ENCODE peak calls at places on chromosome 10, in seven cellular contexts. One of them, this sample, is unnamed.

GRCh38 chr10:33333260-33334169 is 952 bp downstream of the NRP1 start:
- DNase-seq in hippocampal formation: no peak
- DNase-seq in NCI-H1105 treated with DMSO at 0.1 percent for 48 hours: peak
- DNase-seq in NCI-H1417: peak
- DNase-seq in naive thymus-derived CD8-positive, alpha-beta T cell: no peak
- DNase-seq in lung microvascular endothelial cell: peak
- DNase-seq in lower lobe of right lung: no peak
- DNase-seq in this sample: no peak

GRCh38 chr10:58178811-58179210 is 88.9 kb downstream of the IPMK start:
- DNase-seq in hippocampal formation: no peak
- DNase-seq in NCI-H1105 treated with DMSO at 0.1 percent for 48 hours: no peak
- DNase-seq in NCI-H1417: no peak
- DNase-seq in naive thymus-derived CD8-positive, alpha-beta T cell: no peak
- DNase-seq in lung microvascular endothelial cell: no peak
- DNase-seq in lower lobe of right lung: no peak
- DNase-seq in this sample: no peak

GRCh38 chr10:28822719-28823464 is 145.6 kb downstream of the BAMBI start:
- DNase-seq in hippocampal formation: no peak
- DNase-seq in NCI-H1105 treated with DMSO at 0.1 percent for 48 hours: no peak
- DNase-seq in NCI-H1417: no peak
- DNase-seq in naive thymus-derived CD8-positive, alpha-beta T cell: no peak
- DNase-seq in lung microvascular endothelial cell: no peak
- DNase-seq in lower lobe of right lung: no peak
- DNase-seq in this sample: no peak

GRCh38 chr10:60446855-60447254 is 57.2 kb upstream of the ANK3 start:
- DNase-seq in hippocampal formation: no peak
- DNase-seq in NCI-H1105 treated with DMSO at 0.1 percent for 48 hours: no peak
- DNase-seq in NCI-H1417: no peak
- DNase-seq in naive thymus-derived CD8-positive, alpha-beta T cell: no peak
- DNase-seq in lung microvascular endothelial cell: peak
- DNase-seq in lower lobe of right lung: peak
- DNase-seq in this sample: no peak

GRCh38 chr10:34507217-34507616 is 307.9 kb downstream of the PARD3 start:
- DNase-seq in hippocampal formation: no peak
- DNase-seq in NCI-H1105 treated with DMSO at 0.1 percent for 48 hours: peak
- DNase-seq in NCI-H1417: peak
- DNase-seq in naive thymus-derived CD8-positive, alpha-beta T cell: no peak
- DNase-seq in lung microvascular endothelial cell: peak
- DNase-seq in lower lobe of right lung: no peak
- DNase-seq in this sample: no peak

GRCh38 chr10:10533417-10533816 is 484.3 kb upstream of the CELF2 start:
- DNase-seq in hippocampal formation: no peak
- DNase-seq in NCI-H1105 treated with DMSO at 0.1 percent for 48 hours: no peak
- DNase-seq in NCI-H1417: no peak
- DNase-seq in naive thymus-derived CD8-positive, alpha-beta T cell: no peak
- DNase-seq in lung microvascular endothelial cell: no peak
- DNase-seq in lower lobe of right lung: no peak
- DNase-seq in this sample: no peak

GRCh38 chr10:114276671-114277070 is 37.6 kb downstream of the VWA2 start:
- DNase-seq in hippocampal formation: no peak
- DNase-seq in NCI-H1105 treated with DMSO at 0.1 percent for 48 hours: no peak
- DNase-seq in NCI-H1417: no peak
- DNase-seq in naive thymus-derived CD8-positive, alpha-beta T cell: no peak
- DNase-seq in lung microvascular endothelial cell: no peak
- DNase-seq in lower lobe of right lung: no peak
- DNase-seq in this sample: no peak

GRCh38 chr10:47261121-47261520 is 38.9 kb upstream of the GDF10 start:
- DNase-seq in hippocampal formation: no peak
- DNase-seq in NCI-H1105 treated with DMSO at 0.1 percent for 48 hours: no peak
- DNase-seq in NCI-H1417: no peak
- DNase-seq in naive thymus-derived CD8-positive, alpha-beta T cell: no peak
- DNase-seq in lung microvascular endothelial cell: no peak
- DNase-seq in lower lobe of right lung: no peak
- DNase-seq in this sample: no peak

GRCh38 chr10:79058899-79059771 is 9.6 kb upstream of the ZMIZ1 start:
- DNase-seq in hippocampal formation: no peak
- DNase-seq in NCI-H1105 treated with DMSO at 0.1 percent for 48 hours: no peak
- DNase-seq in NCI-H1417: no peak
- DNase-seq in naive thymus-derived CD8-positive, alpha-beta T cell: no peak
- DNase-seq in lung microvascular endothelial cell: no peak
- DNase-seq in lower lobe of right lung: peak
- DNase-seq in this sample: no peak

GRCh38 chr10:124315599-124316270 is 103.0 kb downstream of the OAT start:
- DNase-seq in hippocampal formation: no peak
- DNase-seq in NCI-H1105 treated with DMSO at 0.1 percent for 48 hours: no peak
- DNase-seq in NCI-H1417: no peak
- DNase-seq in naive thymus-derived CD8-positive, alpha-beta T cell: no peak
- DNase-seq in lung microvascular endothelial cell: no peak
- DNase-seq in lower lobe of right lung: no peak
- DNase-seq in this sample: no peak

GRCh38 chr10:99539820-99540219 is 7.1 kb downstream of the NKX2-3 start:
- DNase-seq in hippocampal formation: no peak
- DNase-seq in NCI-H1105 treated with DMSO at 0.1 percent for 48 hours: no peak
- DNase-seq in NCI-H1417: no peak
- DNase-seq in naive thymus-derived CD8-positive, alpha-beta T cell: no peak
- DNase-seq in lung microvascular endothelial cell: no peak
- DNase-seq in lower lobe of right lung: no peak
- DNase-seq in this sample: no peak

GRCh38 chr10:88272186-88272585 is 310.9 kb downstream of the RNLS start:
- DNase-seq in hippocampal formation: no peak
- DNase-seq in NCI-H1105 treated with DMSO at 0.1 percent for 48 hours: no peak
- DNase-seq in NCI-H1417: no peak
- DNase-seq in naive thymus-derived CD8-positive, alpha-beta T cell: no peak
- DNase-seq in lung microvascular endothelial cell: no peak
- DNase-seq in lower lobe of right lung: no peak
- DNase-seq in this sample: no peak

GRCh38 chr10:59362991-59363390 is 642 bp upstream of the FAM13C start:
- DNase-seq in hippocampal formation: peak
- DNase-seq in NCI-H1105 treated with DMSO at 0.1 percent for 48 hours: peak
- DNase-seq in NCI-H1417: peak
- DNase-seq in naive thymus-derived CD8-positive, alpha-beta T cell: no peak
- DNase-seq in lung microvascular endothelial cell: peak
- DNase-seq in lower lobe of right lung: peak
- DNase-seq in this sample: no peak

GRCh38 chr10:57992321-57993077 is 275.2 kb downstream of the IPMK start:
- DNase-seq in hippocampal formation: no peak
- DNase-seq in NCI-H1105 treated with DMSO at 0.1 percent for 48 hours: peak
- DNase-seq in NCI-H1417: no peak
- DNase-seq in naive thymus-derived CD8-positive, alpha-beta T cell: no peak
- DNase-seq in lung microvascular endothelial cell: no peak
- DNase-seq in lower lobe of right lung: no peak
- DNase-seq in this sample: no peak

GRCh38 chr10:2094171-2094570 is 356.8 kb upstream of the ADARB2 start:
- DNase-seq in hippocampal formation: no peak
- DNase-seq in NCI-H1105 treated with DMSO at 0.1 percent for 48 hours: no peak
- DNase-seq in NCI-H1417: no peak
- DNase-seq in naive thymus-derived CD8-positive, alpha-beta T cell: no peak
- DNase-seq in lung microvascular endothelial cell: no peak
- DNase-seq in lower lobe of right lung: no peak
- DNase-seq in this sample: no peak

GRCh38 chr10:23204773-23205172 is 12.7 kb downstream of the PTF1A start:
- DNase-seq in hippocampal formation: no peak
- DNase-seq in NCI-H1105 treated with DMSO at 0.1 percent for 48 hours: no peak
- DNase-seq in NCI-H1417: no peak
- DNase-seq in naive thymus-derived CD8-positive, alpha-beta T cell: no peak
- DNase-seq in lung microvascular endothelial cell: no peak
- DNase-seq in lower lobe of right lung: no peak
- DNase-seq in this sample: no peak

GRCh38 chr10:3433131-3433530 is 260.5 kb upstream of the PITRM1 start:
- DNase-seq in hippocampal formation: no peak
- DNase-seq in NCI-H1105 treated with DMSO at 0.1 percent for 48 hours: no peak
- DNase-seq in NCI-H1417: no peak
- DNase-seq in naive thymus-derived CD8-positive, alpha-beta T cell: no peak
- DNase-seq in lung microvascular endothelial cell: no peak
- DNase-seq in lower lobe of right lung: no peak
- DNase-seq in this sample: no peak

GRCh38 chr10:17412323-17412722 is 42.1 kb downstream of the ST8SIA6 start:
- DNase-seq in hippocampal formation: no peak
- DNase-seq in NCI-H1105 treated with DMSO at 0.1 percent for 48 hours: no peak
- DNase-seq in NCI-H1417: no peak
- DNase-seq in naive thymus-derived CD8-positive, alpha-beta T cell: no peak
- DNase-seq in lung microvascular endothelial cell: peak
- DNase-seq in lower lobe of right lung: no peak
- DNase-seq in this sample: no peak

GRCh38 chr10:125341611-125342010 is 181.2 kb upstream of the CTBP2 start:
- DNase-seq in hippocampal formation: no peak
- DNase-seq in NCI-H1105 treated with DMSO at 0.1 percent for 48 hours: no peak
- DNase-seq in NCI-H1417: no peak
- DNase-seq in naive thymus-derived CD8-positive, alpha-beta T cell: no peak
- DNase-seq in lung microvascular endothelial cell: no peak
- DNase-seq in lower lobe of right lung: no peak
- DNase-seq in this sample: no peak

GRCh38 chr10:89563861-89564478 is 28.6 kb upstream of the SLC16A12 start:
- DNase-seq in hippocampal formation: peak
- DNase-seq in NCI-H1105 treated with DMSO at 0.1 percent for 48 hours: peak
- DNase-seq in NCI-H1417: no peak
- DNase-seq in naive thymus-derived CD8-positive, alpha-beta T cell: no peak
- DNase-seq in lung microvascular endothelial cell: peak
- DNase-seq in lower lobe of right lung: no peak
- DNase-seq in this sample: no peak

GRCh38 chr10:100370561-100370975 is 23.5 kb downstream of the SCD start:
- DNase-seq in hippocampal formation: no peak
- DNase-seq in NCI-H1105 treated with DMSO at 0.1 percent for 48 hours: no peak
- DNase-seq in NCI-H1417: no peak
- DNase-seq in naive thymus-derived CD8-positive, alpha-beta T cell: peak
- DNase-seq in lung microvascular endothelial cell: peak
- DNase-seq in lower lobe of right lung: no peak
- DNase-seq in this sample: no peak

GRCh38 chr10:15046626-15047025 is 2.9 kb downstream of the OLAH start:
- DNase-seq in hippocampal formation: no peak
- DNase-seq in NCI-H1105 treated with DMSO at 0.1 percent for 48 hours: no peak
- DNase-seq in NCI-H1417: no peak
- DNase-seq in naive thymus-derived CD8-positive, alpha-beta T cell: no peak
- DNase-seq in lung microvascular endothelial cell: no peak
- DNase-seq in lower lobe of right lung: no peak
- DNase-seq in this sample: no peak

GRCh38 chr10:100998183-100998990 is 1.2 kb upstream of the LZTS2 start:
- DNase-seq in hippocampal formation: peak
- DNase-seq in NCI-H1105 treated with DMSO at 0.1 percent for 48 hours: peak
- DNase-seq in NCI-H1417: peak
- DNase-seq in naive thymus-derived CD8-positive, alpha-beta T cell: peak
- DNase-seq in lung microvascular endothelial cell: peak
- DNase-seq in lower lobe of right lung: peak
- DNase-seq in this sample: peak

GRCh38 chr10:97179731-97180366 is 5.9 kb downstream of the SLIT1 start:
- DNase-seq in hippocampal formation: peak
- DNase-seq in NCI-H1105 treated with DMSO at 0.1 percent for 48 hours: peak
- DNase-seq in NCI-H1417: peak
- DNase-seq in naive thymus-derived CD8-positive, alpha-beta T cell: no peak
- DNase-seq in lung microvascular endothelial cell: no peak
- DNase-seq in lower lobe of right lung: no peak
- DNase-seq in this sample: no peak

GRCh38 chr10:84329986-84330651 is 1.7 kb downstream of the CCSER2 start:
- DNase-seq in hippocampal formation: no peak
- DNase-seq in NCI-H1105 treated with DMSO at 0.1 percent for 48 hours: no peak
- DNase-seq in NCI-H1417: no peak
- DNase-seq in naive thymus-derived CD8-positive, alpha-beta T cell: no peak
- DNase-seq in lung microvascular endothelial cell: no peak
- DNase-seq in lower lobe of right lung: no peak
- DNase-seq in this sample: no peak

GRCh38 chr10:29688230-29688634 is 53.5 kb upstream of the SVIL start:
- DNase-seq in hippocampal formation: peak
- DNase-seq in NCI-H1105 treated with DMSO at 0.1 percent for 48 hours: peak
- DNase-seq in NCI-H1417: peak
- DNase-seq in naive thymus-derived CD8-positive, alpha-beta T cell: no peak
- DNase-seq in lung microvascular endothelial cell: peak
- DNase-seq in lower lobe of right lung: no peak
- DNase-seq in this sample: no peak

GRCh38 chr10:67256984-67257383 is 331.1 kb downstream of the LRRTM3 start:
- DNase-seq in hippocampal formation: no peak
- DNase-seq in NCI-H1105 treated with DMSO at 0.1 percent for 48 hours: no peak
- DNase-seq in NCI-H1417: peak
- DNase-seq in naive thymus-derived CD8-positive, alpha-beta T cell: no peak
- DNase-seq in lung microvascular endothelial cell: no peak
- DNase-seq in lower lobe of right lung: no peak
- DNase-seq in this sample: no peak

GRCh38 chr10:110181451-110181850 is 26.0 kb upstream of the MXI1 start:
- DNase-seq in hippocampal formation: no peak
- DNase-seq in NCI-H1105 treated with DMSO at 0.1 percent for 48 hours: no peak
- DNase-seq in NCI-H1417: no peak
- DNase-seq in naive thymus-derived CD8-positive, alpha-beta T cell: no peak
- DNase-seq in lung microvascular endothelial cell: no peak
- DNase-seq in lower lobe of right lung: no peak
- DNase-seq in this sample: no peak